ENCODE peak calls at places on chromosomes 13 and 19, in seven cellular contexts. S, M, C, F, W, N and U are unnamed samples.

GRCh38 chr19:14514215-14514871 is 3.9 kb downstream of the DNAJB1 start:
- DNase-seq in C (no peak), S (no peak), N (no peak), M (no peak), F (no peak), W (no peak), U (no peak)

GRCh38 chr19:38173324-38174041 is 50.5 kb downstream of the DPF1 start:
- DNase-seq in S (no peak), N (no peak), M (no peak), F (peak; percentile 98), W (peak; percentile 88), C (peak; percentile 39), U (peak; percentile 81)

GRCh38 chr13:21310220-21310619 is 133.8 kb downstream of the MRPL57 start:
- DNase-seq in M (no peak), N (no peak), C (no peak), W (no peak), F (no peak), S (no peak), U (no peak)

GRCh38 chr19:29673451-29674371 is 8.4 kb downstream of the PLEKHF1 start:
- DNase-seq in F (no peak), M (peak; percentile 53), C (no peak), W (no peak), N (no peak), S (no peak), U (no peak)

GRCh38 chr19:1590641-1591397 is 1.8 kb downstream of the MBD3 start:
- DNase-seq in W (no peak), M (no peak), S (peak; percentile 51), N (peak; percentile 84), F (no peak), C (peak; percentile 59), U (no peak)

GRCh38 chr19:51441410-51442390 is 16.6 kb downstream of the SIGLEC8 start:
- DNase-seq in S (peak; percentile 100), N (no peak), W (no peak), F (no peak), M (no peak), C (no peak), U (no peak)

GRCh38 chr19:38842439-38843174 is 7.2 kb downstream of the HNRNPL start:
- DNase-seq in C (no peak), W (no peak), N (no peak), F (no peak), S (peak; percentile 96), M (peak; percentile 44), U (no peak)

GRCh38 chr19:7763696-7764095 is 653 bp downstream of the CLEC4M start:
- DNase-seq in S (no peak), F (no peak), N (no peak), M (no peak), W (no peak), C (no peak), U (no peak)

GRCh38 chr19:15161028-15161984 is 39.5 kb downstream of the NOTCH3 start:
- DNase-seq in M (no peak), F (peak; percentile 71), W (no peak), N (peak; percentile 87), C (no peak), S (no peak), U (no peak)

GRCh38 chr19:50909240-50910070 is 1.7 kb downstream of the KLK4 start:
- DNase-seq in W (no peak), C (peak; percentile 87), M (no peak), F (peak; percentile 71), N (no peak), S (peak; percentile 24), U (no peak)

GRCh38 chr13:42078113-42078769 is 29.8 kb downstream of the DGKH start:
- DNase-seq in N (peak; percentile 6), M (no peak), S (no peak), W (peak; percentile 8), C (no peak), F (no peak), U (no peak)

GRCh38 chr19:6739390-6739883 is at the start of gene TRIP10:
- DNase-seq in S (peak; percentile 80), N (peak; percentile 76), W (peak; percentile 83), C (peak; percentile 70), F (peak; percentile 58), M (peak; percentile 89), U (peak; percentile 65)

GRCh38 chr13:102718746-102719145 is 23.9 kb upstream of the METTL21C start:
- DNase-seq in S (no peak), W (no peak), F (no peak), M (no peak), N (no peak), C (no peak), U (no peak)

GRCh38 chr19:12596927-12597548 is 13.6 kb downstream of the ZNF490 start:
- DNase-seq in F (no peak), S (no peak), W (peak; percentile 26), C (peak; percentile 73), N (peak; percentile 80), M (peak; percentile 89), U (no peak)

GRCh38 chr13:99658266-99658991 is 157.2 kb downstream of the TM9SF2 start:
- DNase-seq in F (peak; percentile 63), N (peak; percentile 7), C (peak; percentile 92), M (peak; percentile 68), S (peak; percentile 80), W (peak; percentile 64), U (peak; percentile 68)

GRCh38 chr13:41224113-41225110 is 30.0 kb upstream of the KBTBD7 start:
- DNase-seq in C (no peak), N (no peak), F (no peak), S (no peak), M (no peak), W (peak; percentile 83), U (no peak)

GRCh38 chr19:54415208-54415900 is at the start of gene TTYH1:
- DNase-seq in C (peak; percentile 76), W (peak; percentile 69), F (no peak), M (no peak), S (peak; percentile 22), N (no peak), U (no peak)

GRCh38 chr13:100589178-100589725 is 663 bp upstream of the GGACT start:
- DNase-seq in N (no peak), W (no peak), F (no peak), M (no peak), S (no peak), C (no peak), U (no peak)

GRCh38 chr19:46626441-46626840 is 1.6 kb upstream of the PTGIR start:
- DNase-seq in S (no peak), N (no peak), M (no peak), W (no peak), F (no peak), C (no peak), U (no peak)

GRCh38 chr13:20414475-20415287 is 111.0 kb downstream of the CRYL1 start:
- DNase-seq in S (no peak), N (no peak), M (no peak), F (no peak), C (peak; percentile 77), W (no peak), U (no peak)

GRCh38 chr13:91247768-91248167 is 99.7 kb upstream of the MIR17HG start:
- DNase-seq in S (no peak), W (no peak), M (no peak), N (no peak), F (no peak), C (no peak), U (no peak)

GRCh38 chr19:22530042-22530441 is 104.1 kb upstream of the ZNF492 start:
- DNase-seq in C (no peak), N (no peak), W (no peak), S (no peak), M (no peak), F (no peak), U (no peak)